ENCODE peak calls at places on chromosome 11, in five cellular contexts. M, I, C, X and T are unnamed samples.
A peak's percentile ranks its signal among the peaks of the same experiment; 100 is the strongest.

GRCh38 chr11:133937015-133937414 is 19.8 kb downstream of the IGSF9B start:
- DNase-seq in M (no peak), I (no peak), C (no peak), X (no peak), T (no peak)

GRCh38 chr11:108670381-108670930 is 5.6 kb downstream of the DDX10 start:
- DNase-seq in M (no peak), I (no peak), C (no peak), X (no peak), T (no peak)

GRCh38 chr11:40797981-40798380 is 661.5 kb downstream of the LRRC4C start:
- DNase-seq in M (no peak), I (no peak), C (no peak), X (no peak), T (no peak)

GRCh38 chr11:77630311-77630710 is 7.3 kb downstream of the CLNS1A start:
- DNase-seq in M (no peak), I (no peak), C (no peak), X (no peak), T (no peak)

GRCh38 chr11:116852261-116853125 is 15.1 kb upstream of the APOA1 start:
- DNase-seq in M (no peak), I (no peak), C (no peak), X (peak; percentile 57), T (no peak)

GRCh38 chr11:67303132-67303988 is at the start of gene SSH3:
- DNase-seq in M (no peak), I (peak; percentile 56), C (no peak), X (peak; percentile 34), T (peak; percentile 71)

GRCh38 chr11:8100605-8101004 is 19.6 kb downstream of the TUB start:
- DNase-seq in M (no peak), I (no peak), C (no peak), X (no peak), T (no peak)

GRCh38 chr11:2248242-2248641 is 22.1 kb downstream of the ASCL2 start:
- DNase-seq in M (no peak), I (no peak), C (no peak), X (no peak), T (no peak)

GRCh38 chr11:10490398-10491232 is 35.6 kb downstream of the AMPD3 start:
- DNase-seq in M (peak; percentile 93), I (peak; percentile 68), C (no peak), X (peak; percentile 99), T (peak; percentile 91)

GRCh38 chr11:45233804-45234170 is 52.4 kb downstream of the SYT13 start:
- DNase-seq in M (no peak), I (no peak), C (no peak), X (no peak), T (no peak)

GRCh38 chr11:102727890-102728289 is 3.1 kb upstream of the MMP8 start:
- DNase-seq in M (no peak), I (no peak), C (no peak), X (peak; percentile 96), T (no peak)

GRCh38 chr11:133902506-133902905 is 54.3 kb downstream of the IGSF9B start:
- DNase-seq in M (no peak), I (no peak), C (no peak), X (no peak), T (no peak)

GRCh38 chr11:130415719-130416536 is 12.5 kb downstream of the ADAMTS8 start:
- DNase-seq in M (no peak), I (no peak), C (no peak), X (peak; percentile 22), T (no peak)

GRCh38 chr11:17443000-17443399 is 33.6 kb downstream of the ABCC8 start:
- DNase-seq in M (no peak), I (no peak), C (no peak), X (no peak), T (no peak)

GRCh38 chr11:37560346-37560745 is 962.3 kb upstream of the RAG2 start:
- DNase-seq in M (no peak), I (no peak), C (no peak), X (no peak), T (no peak)

GRCh38 chr11:1209371-1210057 is 13.4 kb upstream of the MUC5B start:
- DNase-seq in M (peak; percentile 1), I (no peak), C (no peak), X (no peak), T (no peak)

GRCh38 chr11:23280088-23280487 is 419.8 kb upstream of the CCDC179 start:
- DNase-seq in M (no peak), I (no peak), C (no peak), X (peak; percentile 76), T (no peak)

GRCh38 chr11:129726179-129726578 is 89.5 kb upstream of the TMEM45B start:
- DNase-seq in M (no peak), I (no peak), C (no peak), X (no peak), T (no peak)

GRCh38 chr11:107218123-107219084 is 200.1 kb upstream of the GUCY1A2 start:
- DNase-seq in M (no peak), I (no peak), C (no peak), X (no peak), T (no peak)

GRCh38 chr11:80638296-80638695 is 1197.5 kb upstream of the TENM4 start:
- DNase-seq in M (no peak), I (no peak), C (no peak), X (no peak), T (no peak)

GRCh38 chr11:126823271-126823670 is 177.3 kb downstream of the KIRREL3 start:
- DNase-seq in M (no peak), I (no peak), C (no peak), X (no peak), T (no peak)

GRCh38 chr11:36305047-36305446 is 9.0 kb downstream of the PRR5L start:
- DNase-seq in M (no peak), I (no peak), C (no peak), X (no peak), T (no peak)

GRCh38 chr11:74683279-74683871 is 47.9 kb downstream of the CHRDL2 start:
- DNase-seq in M (no peak), I (no peak), C (no peak), X (no peak), T (no peak)

GRCh38 chr11:13261600-13262061 is 16.0 kb upstream of the BMAL1 start:
- DNase-seq in M (no peak), I (no peak), C (no peak), X (peak; percentile 87), T (peak; percentile 84)

GRCh38 chr11:13260963-13261599 is 16.5 kb upstream of the BMAL1 start:
- DNase-seq in M (no peak), I (no peak), C (no peak), X (peak; percentile 12), T (no peak)

GRCh38 chr11:13259374-13259773 is 18.2 kb upstream of the BMAL1 start:
- DNase-seq in M (no peak), I (no peak), C (no peak), X (no peak), T (no peak)

GRCh38 chr11:13260196-13260962 is 17.2 kb upstream of the BMAL1 start:
- DNase-seq in M (no peak), I (no peak), C (no peak), X (no peak), T (no peak)

DNA sequence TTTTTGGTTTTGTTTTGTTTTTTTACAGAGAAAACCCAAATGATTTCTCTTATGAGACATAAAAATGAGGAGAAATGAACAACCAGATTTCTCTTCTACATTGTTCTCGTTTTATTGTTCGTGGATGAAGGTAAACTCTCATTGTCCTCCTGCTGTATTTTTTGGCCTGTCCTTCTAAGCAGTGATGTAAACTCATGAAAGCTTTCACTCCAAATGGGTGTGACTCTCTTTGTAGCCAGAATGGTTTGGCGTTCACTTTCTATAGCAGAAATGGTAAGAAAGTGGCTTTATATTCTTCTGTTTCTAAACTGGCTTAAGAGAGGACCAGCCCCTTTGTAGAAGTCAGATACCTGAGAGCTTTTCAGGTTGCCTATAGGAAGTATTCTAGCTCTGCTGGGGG is 15.5 kb upstream of the BMAL1 start:
- DNase-seq in M (no peak), I (no peak), C (no peak), X (no peak), T (no peak)
- H3K4me3 ChIP-seq in M (no peak overlapping the region), I (no peak overlapping the region), C (no peak overlapping the region), X (no peak overlapping the region), T (no peak overlapping the region)

DNA sequence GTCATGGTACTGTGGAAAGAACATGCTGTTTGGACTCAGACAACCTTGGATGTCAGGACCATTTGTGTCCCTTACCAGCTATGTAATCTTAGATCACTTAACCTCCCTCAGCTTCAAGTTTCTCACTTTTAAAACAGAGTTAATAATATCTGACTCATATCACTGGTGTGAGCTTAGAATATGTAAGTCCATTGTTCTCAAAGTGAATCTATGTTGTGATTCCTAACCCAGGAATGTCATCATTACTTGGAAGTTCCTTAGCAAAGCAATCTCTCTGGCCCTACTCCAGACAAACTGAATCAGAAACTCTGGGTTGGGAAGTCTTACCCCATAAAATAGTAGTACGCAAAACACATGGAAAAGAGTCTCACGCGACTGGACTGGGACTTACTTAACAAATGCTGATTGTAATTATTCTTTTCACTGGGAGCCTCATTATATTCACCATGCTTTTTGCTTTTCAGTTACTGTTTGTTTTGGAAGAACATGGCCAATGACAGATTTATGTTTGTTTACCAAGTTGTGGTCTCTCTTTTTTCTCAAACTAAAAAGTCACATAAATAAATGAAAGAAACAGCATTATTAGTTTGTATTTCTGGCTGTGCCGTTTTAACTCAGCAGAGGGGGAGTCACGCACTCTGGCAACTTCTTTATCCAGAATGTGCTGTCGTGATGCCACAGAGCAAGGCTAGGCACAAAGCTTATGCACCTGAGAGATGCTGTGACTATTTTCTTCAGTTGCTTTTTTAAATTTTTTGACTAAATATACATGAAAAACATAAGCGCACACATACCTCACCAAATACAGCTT is 217.7 kb upstream of the CTSC start:
- DNase-seq in M (no peak), I (no peak), C (no peak), X (peak; percentile 99), T (peak; percentile 76)
- TF ChIP-seq BHLHE40 in M (no peak), I (no peak), C (no peak), X (peak; percentile 91), T (no peak)

DNA sequence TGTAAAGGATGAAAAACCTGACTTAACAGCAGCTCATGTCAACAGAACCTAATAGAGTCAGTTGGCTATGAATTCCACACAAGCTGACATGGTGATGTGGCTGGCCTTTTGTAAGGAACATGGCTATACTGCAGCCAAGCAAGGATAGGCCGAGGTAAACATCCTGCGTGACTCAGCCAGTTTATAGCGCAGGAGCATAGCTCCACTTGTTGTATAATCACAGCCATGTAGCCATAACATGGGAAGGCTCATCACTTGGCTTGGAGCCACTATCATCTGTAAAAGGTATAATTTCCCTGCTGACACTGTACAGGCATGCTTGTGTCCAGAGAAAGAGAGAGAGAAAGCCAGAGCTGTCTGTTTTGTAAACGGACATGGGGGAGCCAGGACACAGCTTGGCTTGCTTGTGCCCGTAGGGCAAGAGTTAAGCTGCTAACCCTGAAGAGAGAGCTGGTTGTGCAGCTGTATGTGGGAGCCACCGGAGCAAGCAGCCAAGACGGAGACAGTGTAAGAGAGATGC is 104.4 kb upstream of the PLET1 start:
- DNase-seq in M (peak; percentile 25), I (peak; percentile 46), C (no peak), X (peak; percentile 99), T (no peak)
- H3K4me3 ChIP-seq in M (no peak overlapping the region), I (no peak overlapping the region), C (no peak overlapping the region), X (no peak overlapping the region), T (no peak overlapping the region)

GRCh38 chr11:64673279-64673678 is 49.7 kb downstream of the NRXN2 start:
- DNase-seq in M (no peak), I (no peak), C (no peak), X (no peak), T (no peak)

GRCh38 chr11:64677441-64678023 is 45.5 kb downstream of the NRXN2 start:
- DNase-seq in M (no peak), I (no peak), C (no peak), X (no peak), T (no peak)

GRCh38 chr11:64676253-64676615 is 46.8 kb downstream of the NRXN2 start:
- DNase-seq in M (no peak), I (no peak), C (no peak), X (no peak), T (no peak)

GRCh38 chr11:64674774-64675173 is 48.2 kb downstream of the NRXN2 start:
- DNase-seq in M (no peak), I (no peak), C (peak; percentile 72), X (no peak), T (no peak)

GRCh38 chr11:64675417-64676252 is 47.4 kb downstream of the NRXN2 start:
- DNase-seq in M (no peak), I (no peak), C (no peak), X (peak; percentile 82), T (peak; percentile 64)
- TF ChIP-seq BHLHE40 in M (peak; percentile 16), I (no peak), C (peak; percentile 69), X (peak; percentile 90), T (no peak)